ENCODE peak calls at places on chromosomes 6 and 20, in five cellular contexts. F is lung, I is cardiac fibroblast, P is uterus, M is fibroblast of lung. H is an unnamed sample.

GRCh38 chr6:113364781-113365545 is 492.2 kb upstream of the MARCKS start:
- DNase-seq in M (peak), P (no peak), F (no peak), I (peak), H (no peak)

GRCh38 chr20:44993343-44993742 is 27.0 kb downstream of the STK4 start:
- DNase-seq in I (peak), P (no peak), F (no peak), M (peak), H (no peak)

GRCh38 chr6:92559611-92560010 is 859.7 kb downstream of the EPHA7 start:
- DNase-seq in F (no peak), I (no peak), M (no peak), P (no peak), H (no peak)

GRCh38 chr6:36605102-36605501 is 10.9 kb downstream of the SRSF3 start:
- DNase-seq in F (no peak), I (no peak), M (no peak), P (no peak), H (no peak)

GRCh38 chr6:100176951-100177710 is 183.1 kb upstream of the MCHR2 start:
- DNase-seq in M (peak), P (no peak), I (no peak), F (no peak), H (no peak)

GRCh38 chr20:33518071-33518470 is 28.2 kb downstream of the CBFA2T2 start:
- DNase-seq in I (peak), M (peak), P (no peak), F (no peak), H (peak)

GRCh38 chr6:139054001-139054400 is 25.5 kb downstream of the ABRACL start:
- DNase-seq in F (no peak), M (no peak), P (no peak), I (no peak), H (no peak)

GRCh38 chr6:11585426-11586016 is 48.0 kb downstream of the TMEM170B start:
- DNase-seq in F (no peak), M (peak), P (no peak), I (peak), H (peak)

GRCh38 chr6:32152414-32153251 is 894 bp upstream of the PRRT1 start:
- DNase-seq in I (peak), M (peak), P (no peak), F (no peak), H (no peak)

GRCh38 chr20:347317-347639 is 367 bp downstream of the NRSN2 start:
- DNase-seq in I (no peak), M (no peak), F (no peak), P (no peak), H (no peak)

GRCh38 chr6:54717849-54718455 is 128.6 kb upstream of the FAM83B start:
- DNase-seq in I (peak), P (no peak), M (peak), F (peak), H (peak)

GRCh38 chr6:123489589-123489988 is 147.2 kb downstream of the TRDN start:
- DNase-seq in I (peak), F (no peak), M (no peak), P (no peak), H (no peak)

GRCh38 chr20:61608275-61609085 is 356.4 kb downstream of the CDH4 start:
- DNase-seq in M (peak), F (no peak), P (no peak), I (peak), H (no peak)

GRCh38 chr6:132231121-132231520 is 170.2 kb downstream of the MOXD1 start:
- DNase-seq in M (no peak), I (no peak), F (no peak), P (no peak), H (no peak)

GRCh38 chr6:133705071-133705470 is 183.8 kb upstream of the TCF21 start:
- DNase-seq in P (no peak), M (peak), F (no peak), I (peak), H (no peak)

GRCh38 chr20:16599257-16599656 is 26.0 kb upstream of the KIF16B start:
- DNase-seq in P (no peak), F (no peak), M (no peak), I (no peak), H (no peak)

GRCh38 chr6:43250992-43251373 is 7.7 kb downstream of the TTBK1 start:
- DNase-seq in M (no peak), F (no peak), P (no peak), I (no peak), H (no peak)

GRCh38 chr20:49811825-49812462 is 684 bp upstream of the SLC9A8 start:
- DNase-seq in F (no peak), P (no peak), I (peak), M (peak), H (peak)

GRCh38 chr6:31690231-31691077 is 9.6 kb upstream of the LY6G5C start:
- DNase-seq in F (no peak), P (no peak), I (no peak), M (no peak), H (no peak)

GRCh38 chr20:24148372-24148771 is 159.8 kb upstream of the GGTLC1 start:
- DNase-seq in M (peak), F (peak), P (no peak), I (no peak), H (no peak)

GRCh38 chr6:90413867-90414266 is 117.2 kb upstream of the BACH2 start:
- DNase-seq in I (no peak), P (no peak), M (peak), F (no peak), H (no peak)

GRCh38 chr6:113564401-113565161 is 292.6 kb upstream of the MARCKS start:
- DNase-seq in M (peak), P (peak), F (peak), I (peak), H (peak)

GRCh38 chr6:14040042-14040441 is 77.5 kb upstream of the CD83 start:
- DNase-seq in M (no peak), F (no peak), P (no peak), I (no peak), H (no peak)

GRCh38 chr6:40373267-40373666 is 213.9 kb downstream of the LRFN2 start:
- DNase-seq in P (no peak), I (no peak), F (no peak), M (no peak), H (no peak)

GRCh38 chr6:166830891-166831363 is 125.4 kb downstream of the RNASET2 start:
- DNase-seq in M (no peak), I (no peak), P (no peak), F (no peak), H (no peak)
- H3K4me3 ChIP-seq in M (no peak), I (no peak), P (no peak), F (no peak), H (no peak)

GRCh38 chr6:42086665-42087050 is 36.3 kb downstream of the TAF8 start:
- DNase-seq in P (no peak), F (no peak), M (no peak), I (no peak), H (no peak)
- TF ChIP-seq CTCF in P (no peak), F (no peak), M (no peak), I (no peak), H (no peak)

GRCh38 chr6:148508401-148509151 is 165.9 kb downstream of the SASH1 start:
- DNase-seq in P (no peak), F (no peak), M (peak), I (peak), H (peak)
- H3K4me3 ChIP-seq in P (peak), F (no peak), M (peak), I (peak), H (peak)

GRCh38 chr6:109237082-109237985 is 142.0 kb downstream of the CEP57L1 start:
- DNase-seq in P (no peak), F (no peak), I (peak), M (no peak), H (no peak)

GRCh38 chr6:109238405-109238804 is 143.1 kb downstream of the CEP57L1 start:
- DNase-seq in I (peak), F (no peak), M (no peak), P (no peak), H (no peak)

GRCh38 chr6:109237986-109238329 is 142.7 kb downstream of the CEP57L1 start:
- DNase-seq in P (no peak), I (no peak), F (no peak), M (no peak), H (no peak)

GRCh38 chr6:109235639-109236038 is 140.3 kb downstream of the CEP57L1 start:
- DNase-seq in I (no peak), M (no peak), F (no peak), P (no peak), H (no peak)

DNA sequence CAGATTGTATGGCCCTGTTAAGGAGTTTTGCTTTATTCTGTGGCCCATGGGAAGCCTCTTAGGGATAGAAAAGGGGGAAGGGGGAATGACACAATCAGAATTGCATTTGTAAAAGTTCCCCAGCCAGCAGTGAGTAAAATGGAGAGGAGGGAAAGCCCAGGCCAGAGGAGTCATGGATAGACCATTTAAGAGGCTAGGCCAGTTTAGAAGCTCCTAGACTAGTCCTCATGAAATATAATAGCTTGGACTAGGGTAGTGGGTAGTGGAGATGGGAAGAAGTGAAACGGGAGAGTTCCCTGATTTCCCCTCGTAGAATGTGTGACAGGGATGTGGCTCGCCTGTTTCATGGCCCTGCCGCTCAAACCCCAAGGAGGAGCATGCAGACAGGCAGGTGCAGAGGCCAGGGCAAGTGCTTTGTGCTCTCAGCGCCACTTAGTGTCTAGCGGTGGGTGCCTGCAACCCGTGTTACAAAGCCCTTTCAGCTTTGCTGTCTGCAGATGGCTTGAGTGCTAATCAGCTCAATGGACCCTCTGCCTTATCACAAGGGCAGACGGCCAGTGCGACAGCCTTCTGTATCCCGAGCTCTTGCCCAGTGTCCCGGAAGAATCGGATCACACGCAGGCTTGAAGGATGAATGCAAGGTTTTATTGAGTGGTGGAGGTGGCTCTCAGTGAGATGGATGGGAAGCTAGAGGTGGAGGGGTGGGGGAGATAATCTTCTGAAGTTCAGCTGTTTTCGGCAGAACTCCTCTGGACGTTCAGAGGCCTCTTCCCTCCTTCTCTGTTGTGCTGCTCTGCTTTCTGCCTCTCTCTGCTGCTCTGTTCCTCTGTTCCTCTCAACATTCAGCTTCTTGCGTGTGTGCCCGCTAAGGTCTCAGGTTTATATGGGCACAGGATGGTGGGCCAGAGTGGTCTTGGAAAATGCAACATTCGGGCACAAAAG is 141.1 kb downstream of the CEP57L1 start:
- DNase-seq in F (no peak), P (no peak), I (no peak), M (no peak), H (no peak)
- TF ChIP-seq CTCF in F (no peak), P (no peak), I (no peak), M (no peak), H (no peak)

GRCh38 chr6:27295301-27296079 is 16.6 kb downstream of the POM121L2 start:
- DNase-seq in P (no peak), I (peak), F (no peak), M (peak), H (no peak)

GRCh38 chr6:27297484-27297856 is 14.6 kb downstream of the POM121L2 start:
- DNase-seq in I (no peak), F (no peak), M (no peak), P (no peak), H (no peak)

GRCh38 chr6:27296106-27296783 is 15.8 kb downstream of the POM121L2 start:
- DNase-seq in I (peak), F (no peak), M (peak), P (no peak), H (no peak)

GRCh38 chr6:27294409-27294808 is 17.7 kb downstream of the POM121L2 start:
- DNase-seq in I (no peak), P (no peak), F (no peak), M (no peak), H (no peak)

DNA sequence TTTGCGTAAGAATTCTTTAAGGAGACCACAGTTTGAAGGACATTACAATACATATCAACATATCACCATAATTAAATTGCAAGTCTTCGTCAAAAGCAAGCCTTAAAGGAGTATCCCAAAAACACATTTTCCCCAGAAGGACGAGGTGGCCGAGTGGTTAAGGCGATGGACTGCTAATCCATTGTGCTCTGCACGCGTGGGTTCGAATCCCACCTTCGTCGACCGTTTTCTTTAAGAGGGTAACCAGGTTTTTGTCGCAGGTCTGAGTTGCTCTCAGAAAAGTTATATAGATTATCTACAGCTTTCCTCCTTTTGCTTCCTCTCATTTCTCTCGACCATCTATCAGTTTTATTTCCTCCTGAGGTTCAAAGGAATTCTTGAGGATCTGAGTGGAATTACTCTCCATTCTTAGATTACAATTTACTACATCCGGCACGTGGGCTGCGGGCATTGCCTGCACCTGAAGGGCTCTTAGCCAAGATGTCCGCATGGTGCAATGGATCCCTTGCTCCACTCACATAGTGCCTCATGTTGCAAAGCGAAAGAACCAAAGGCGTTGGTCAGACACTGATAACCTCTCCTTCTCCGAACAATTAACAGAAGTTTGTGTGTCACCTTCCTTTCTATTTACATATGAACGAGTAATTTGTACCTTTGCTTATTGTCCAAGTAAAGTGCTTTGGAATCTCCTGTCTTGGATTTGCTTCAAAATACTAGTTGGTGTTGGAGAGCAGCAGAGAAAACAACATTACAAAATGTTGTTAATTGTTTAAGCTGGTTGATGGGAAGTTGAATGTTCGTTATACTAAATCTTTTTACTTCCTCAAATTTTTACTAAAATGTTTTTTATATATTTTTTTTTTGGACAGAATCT is 14.0 kb downstream of the POM121L2 start:
- DNase-seq in I (peak), M (peak), F (no peak), P (no peak), H (no peak)
- H3K4me3 ChIP-seq in I (peak), M (peak), F (no peak), P (no peak), H (peak)

GRCh38 chr6:77401231-77401630 is 62.1 kb downstream of the HTR1B start:
- DNase-seq in P (no peak), M (no peak), I (no peak), F (no peak), H (no peak)
- TF ChIP-seq CTCF in P (no peak), M (no peak), I (no peak), F (no peak), H (no peak)

DNA sequence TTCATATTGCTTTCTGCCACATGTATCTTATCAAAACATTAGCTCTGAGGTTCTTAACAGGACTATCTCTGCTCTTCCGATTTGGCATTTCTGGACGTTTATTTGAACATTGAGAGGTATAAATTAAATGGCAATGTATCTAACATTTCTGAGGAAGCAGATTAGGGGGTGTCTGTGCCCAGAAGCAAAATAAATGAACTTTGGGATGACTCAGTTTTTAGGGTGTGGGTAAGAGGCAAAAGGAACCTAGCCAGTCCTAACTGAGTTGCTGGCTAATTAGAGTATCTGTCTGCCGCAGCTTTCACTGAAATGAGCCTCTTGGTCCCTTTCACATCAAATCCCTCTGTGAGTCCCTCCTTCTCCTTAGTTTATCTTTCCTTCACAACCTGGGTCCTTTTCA is 1.1 kb downstream of the RNF144B start:
- DNase-seq in M (no peak), F (no peak), P (no peak), I (peak), H (no peak)
- H3K4me3 ChIP-seq in M (peak), F (peak), P (peak), I (peak), H (peak)

DNA sequence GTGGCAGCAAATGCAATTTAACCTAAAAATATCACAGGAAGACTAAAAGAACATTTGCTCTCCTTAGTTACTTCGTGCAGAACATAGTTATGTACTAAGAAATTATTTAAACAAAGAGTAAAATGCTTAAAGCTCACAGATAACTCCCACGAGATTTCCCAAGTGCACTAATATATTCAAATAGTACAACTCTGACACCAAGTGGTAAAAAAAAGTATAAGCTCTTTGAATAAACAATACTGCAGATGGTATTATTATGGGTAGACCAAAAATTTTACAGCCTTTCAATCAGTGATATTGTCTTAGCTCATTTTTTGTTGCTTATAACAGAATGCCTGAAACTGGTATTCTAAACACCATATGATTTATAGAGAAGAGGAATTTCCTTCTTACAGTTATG is 52.8 kb upstream of the FILIP1 start:
- DNase-seq in P (no peak), I (peak), F (no peak), M (no peak), H (peak)
- TF ChIP-seq CTCF in P (peak), I (peak), F (no peak), M (no peak), H (no peak)

GRCh38 chr6:81003894-81004293 is 748.6 kb downstream of the TENT5A start:
- DNase-seq in F (no peak), I (no peak), P (no peak), M (no peak), H (no peak)
- H3K4me3 ChIP-seq in F (no peak), I (no peak), P (no peak), M (no peak), H (no peak)